ENCODE peak calls at places on chromosomes 12 and 14, in six cellular contexts. C is HFFc6, H is neural progenitor cell, Z is tibial nerve, R is Peyer's patch, O is cardiac fibroblast. I is an unnamed sample.

GRCh38 chr14:67358914-67359313 is 690 bp downstream of the ATP6V1D start:
- DNase-seq in Z (no peak), R (no peak), C (no peak), O (no peak), H (peak), I (peak)

GRCh38 chr14:50139192-50139591 is 22.8 kb upstream of the VCPKMT start:
- DNase-seq in R (no peak), H (no peak), C (no peak), O (peak), Z (no peak), I (no peak)

GRCh38 chr12:15289192-15289591 is 33.1 kb upstream of the PTPRO start:
- DNase-seq in Z (no peak), R (no peak), C (no peak), H (no peak), O (no peak), I (no peak)

GRCh38 chr14:96497087-96497486 is 5.1 kb upstream of the PAPOLA start:
- DNase-seq in Z (no peak), R (no peak), O (no peak), H (no peak), C (no peak), I (peak)

GRCh38 chr14:53054457-53054856 is 98.7 kb downstream of the DDHD1 start:
- DNase-seq in O (peak), C (peak), Z (no peak), H (no peak), R (no peak), I (no peak)

GRCh38 chr14:104209985-104210520 is 71.7 kb downstream of the KIF26A start:
- DNase-seq in R (no peak), O (no peak), C (no peak), H (no peak), Z (no peak), I (no peak)

GRCh38 chr14:65366802-65367570 is 45.5 kb upstream of the FUT8 start:
- DNase-seq in R (no peak), Z (no peak), H (no peak), C (no peak), O (no peak), I (no peak)

GRCh38 chr12:125056306-125056705 is 8.9 kb upstream of the AACS start:
- DNase-seq in C (no peak), R (no peak), H (no peak), Z (no peak), O (no peak), I (no peak)

GRCh38 chr12:3137268-3137761 is 60.1 kb downstream of the TSPAN9 start:
- DNase-seq in Z (no peak), C (peak), R (no peak), O (peak), H (peak), I (no peak)

GRCh38 chr12:84658877-84659276 is 253.7 kb downstream of the SLC6A15 start:
- DNase-seq in Z (no peak), C (no peak), R (no peak), H (peak), O (no peak), I (no peak)

GRCh38 chr12:111166779-111167540 is 201.9 kb downstream of the PHETA1 start:
- DNase-seq in O (peak), R (no peak), C (no peak), Z (no peak), H (no peak), I (no peak)

GRCh38 chr12:47218191-47218654 is 138.5 kb upstream of the AMIGO2 start:
- DNase-seq in C (no peak), O (no peak), R (no peak), H (no peak), Z (no peak), I (no peak)

GRCh38 chr12:49293056-49293956 is 1.6 kb upstream of the PRPH start:
- DNase-seq in Z (no peak), R (peak), O (peak), H (peak), C (no peak), I (no peak)

GRCh38 chr14:61609143-61609851 is 86.0 kb upstream of the HIF1A start:
- DNase-seq in C (peak), O (peak), Z (no peak), R (no peak), H (peak), I (no peak)

GRCh38 chr14:51219473-51220448 is 20.3 kb upstream of the TMX1 start:
- DNase-seq in Z (peak), R (no peak), O (peak), H (peak), C (no peak), I (peak)

GRCh38 chr14:81132492-81132891 is 88.3 kb downstream of the GTF2A1 start:
- DNase-seq in H (no peak), R (no peak), Z (no peak), O (no peak), C (no peak), I (no peak)

GRCh38 chr12:57149309-57149900 is 2.0 kb upstream of the LRP1-AS start:
- DNase-seq in R (peak), O (peak), H (no peak), C (no peak), Z (peak), I (no peak)

GRCh38 chr14:49882826-49883694 is 9.8 kb upstream of the ARF6 start:
- DNase-seq in C (no peak), R (no peak), Z (no peak), O (no peak), H (no peak), I (no peak)

GRCh38 chr14:65750906-65751305 is 338.4 kb downstream of the FUT8 start:
- DNase-seq in Z (no peak), R (no peak), O (no peak), H (no peak), C (no peak), I (no peak)

GRCh38 chr12:1591543-1591942 is 2.8 kb downstream of the FBXL14 start:
- DNase-seq in Z (no peak), R (no peak), H (no peak), C (no peak), O (no peak), I (no peak)

GRCh38 chr12:70757830-70758493 is 120.7 kb upstream of the PTPRB start:
- DNase-seq in H (peak), Z (no peak), R (no peak), O (no peak), C (no peak), I (no peak)

GRCh38 chr12:93813181-93813580 is 136.0 kb downstream of the CRADD start:
- DNase-seq in Z (no peak), O (peak), R (no peak), H (no peak), C (no peak), I (no peak)

GRCh38 chr12:62834971-62835547 is 99.9 kb downstream of the PPM1H start:
- DNase-seq in C (peak), Z (no peak), O (peak), R (no peak), H (no peak), I (peak)

GRCh38 chr14:72383869-72384268 is 451.6 kb downstream of the RGS6 start:
- DNase-seq in Z (no peak), C (no peak), O (no peak), R (no peak), H (no peak), I (no peak)

GRCh38 chr12:73656375-73656774 is 881.3 kb upstream of the ATXN7L3B start:
- DNase-seq in R (no peak), H (no peak), C (no peak), Z (no peak), O (no peak), I (no peak)

GRCh38 chr14:91330111-91330696 is 85.7 kb upstream of the GPR68 start:
- DNase-seq in O (no peak), C (no peak), R (no peak), Z (no peak), H (no peak), I (no peak)

GRCh38 chr12:76186507-76186906 is 102.0 kb upstream of the NAP1L1 start:
- DNase-seq in C (peak), O (peak), H (no peak), Z (no peak), R (no peak), I (no peak)

GRCh38 chr12:76176935-76177334 is 92.5 kb upstream of the NAP1L1 start:
- DNase-seq in R (no peak), Z (no peak), C (peak), O (no peak), H (no peak), I (no peak)

GRCh38 chr12:76183459-76184186 is 99.1 kb upstream of the NAP1L1 start:
- DNase-seq in O (peak), C (peak), R (no peak), H (no peak), Z (peak), I (peak)

GRCh38 chr12:76178461-76178860 is 94.0 kb upstream of the NAP1L1 start:
- DNase-seq in C (no peak), H (no peak), R (no peak), O (no peak), Z (no peak), I (no peak)

DNA sequence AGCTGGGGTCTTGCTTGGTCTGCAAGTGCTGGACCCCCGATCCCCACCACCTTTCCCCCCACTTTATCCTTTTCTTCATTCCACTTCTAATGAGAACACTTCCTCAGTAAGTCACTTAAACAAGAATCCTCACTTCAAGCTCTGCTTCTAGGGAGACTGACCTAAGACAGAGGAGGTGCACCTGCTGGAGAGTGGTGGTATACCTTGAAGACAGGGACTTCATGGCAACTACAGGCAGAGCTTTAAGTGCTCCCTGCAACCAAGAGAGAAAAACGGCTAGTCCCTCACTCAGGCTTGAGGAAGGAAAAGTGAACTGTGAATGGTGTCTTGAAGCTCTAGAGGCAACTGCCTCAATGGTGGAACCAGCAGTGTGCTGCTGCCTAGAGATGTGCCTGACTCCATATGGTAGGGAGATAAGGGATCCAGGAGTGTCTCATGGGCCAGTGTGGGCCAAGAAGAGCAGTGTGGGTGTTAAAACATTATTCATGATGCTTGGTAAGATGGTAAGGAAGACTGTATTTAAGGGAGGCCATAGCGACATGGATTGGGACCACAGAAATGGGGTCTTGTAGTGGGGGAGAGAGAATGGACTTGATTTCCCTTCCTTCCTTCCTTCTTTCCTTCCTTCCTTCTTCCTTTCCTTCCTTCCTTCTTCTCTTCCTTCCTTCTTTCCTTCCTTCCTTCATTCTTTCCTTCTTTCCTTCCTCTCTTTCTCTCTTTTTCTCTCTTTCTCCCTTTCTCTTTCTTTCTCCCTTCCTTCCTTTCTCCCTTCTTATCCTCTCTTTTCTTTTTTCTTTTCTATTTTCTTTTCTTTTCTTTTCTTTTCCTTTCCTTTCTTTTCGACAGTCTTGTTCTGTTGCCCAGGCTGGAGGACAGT is 96.2 kb upstream of the NAP1L1 start:
- DNase-seq in R (no peak), O (no peak), H (no peak), Z (no peak), C (no peak), I (no peak)
- TF ChIP-seq CTCF in R (no peak), O (no peak), H (no peak), Z (no peak), C (no peak), I (no peak)

GRCh38 chr12:13666806-13667205 is 314.6 kb downstream of the GRIN2B start:
- DNase-seq in O (no peak), R (no peak), H (peak), C (no peak), Z (no peak), I (no peak)
- TF ChIP-seq CTCF in O (no peak), R (no peak), H (peak), C (no peak), Z (no peak), I (no peak)

DNA sequence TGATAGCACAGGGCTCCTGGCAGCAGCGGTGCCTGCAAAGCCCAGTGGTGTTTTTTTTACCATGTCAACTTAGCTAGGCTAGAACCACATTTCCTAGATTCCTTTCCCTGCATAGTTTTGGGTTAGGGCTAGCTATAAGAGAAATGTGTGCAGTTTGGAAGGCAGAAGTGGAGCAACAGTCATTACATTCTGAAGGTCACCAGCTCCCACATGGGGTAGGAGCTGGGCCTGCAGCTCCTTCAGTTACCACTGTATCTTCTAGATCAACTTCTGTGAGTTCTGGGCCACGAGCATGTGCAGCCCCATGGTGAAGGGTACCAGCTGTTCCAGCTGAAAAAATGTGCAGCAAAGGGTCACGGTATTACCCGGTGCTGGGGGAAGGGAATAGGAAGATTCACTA is 2.3 kb upstream of the SLC25A3 start:
- DNase-seq in C (peak), H (no peak), Z (no peak), O (peak), R (no peak), I (no peak)
- TF ChIP-seq CTCF in C (peak), H (no peak), Z (no peak), O (no peak), R (no peak), I (no peak)

GRCh38 chr14:99067141-99067920 is 204.7 kb downstream of the BCL11B start:
- DNase-seq in Z (no peak), C (no peak), R (no peak), O (no peak), H (no peak), I (no peak)

GRCh38 chr14:99066378-99066777 is 205.6 kb downstream of the BCL11B start:
- DNase-seq in O (no peak), H (no peak), Z (no peak), R (no peak), C (no peak), I (no peak)

GRCh38 chr14:99063620-99064225 is 208.3 kb downstream of the BCL11B start:
- DNase-seq in H (no peak), C (no peak), Z (no peak), R (no peak), O (no peak), I (no peak)

GRCh38 chr14:99064262-99064954 is 207.6 kb downstream of the BCL11B start:
- DNase-seq in O (no peak), C (no peak), R (no peak), H (no peak), Z (no peak), I (peak)

DNA sequence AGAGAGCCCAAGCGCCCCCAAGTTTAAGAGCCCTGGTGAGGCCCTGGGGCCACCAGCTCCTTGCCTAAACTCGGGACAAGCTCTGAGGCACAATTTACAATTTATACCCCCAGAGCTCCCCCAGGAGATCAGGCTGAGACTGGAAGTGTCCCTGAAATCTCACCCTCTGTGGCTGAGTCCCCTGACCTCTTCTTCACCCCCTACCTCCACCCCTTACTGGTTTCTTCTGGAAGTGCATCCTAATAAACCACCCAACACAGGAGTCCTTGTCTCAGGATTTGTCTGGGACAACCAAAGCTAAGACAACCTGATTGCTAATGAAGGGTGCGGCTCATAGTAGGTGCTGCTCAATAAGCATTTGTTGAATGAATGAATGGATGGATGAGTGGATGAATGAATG is 206.4 kb downstream of the BCL11B start:
- DNase-seq in C (no peak), Z (no peak), R (no peak), O (no peak), H (no peak), I (peak)
- TF ChIP-seq CTCF in C (no peak), Z (no peak), R (no peak), O (no peak), H (no peak), I (no peak)

GRCh38 chr14:99199854-99200653 is 71.9 kb downstream of the BCL11B start:
- DNase-seq in R (no peak), H (no peak), O (no peak), C (no peak), Z (no peak), I (no peak)
- TF ChIP-seq CTCF in R (no peak), H (peak), O (no peak), C (peak), Z (no peak), I (no peak)

GRCh38 chr12:25934461-25934860 is 24.0 kb upstream of the RASSF8 start:
- DNase-seq in Z (no peak), H (no peak), C (no peak), O (no peak), R (no peak), I (no peak)

GRCh38 chr12:25933001-25933400 is 25.5 kb upstream of the RASSF8 start:
- DNase-seq in R (no peak), O (no peak), H (peak), Z (no peak), C (no peak), I (no peak)

GRCh38 chr12:25937096-25937495 is 21.4 kb upstream of the RASSF8 start:
- DNase-seq in C (no peak), R (no peak), O (no peak), H (no peak), Z (no peak), I (no peak)

GRCh38 chr12:25938581-25938980 is 19.9 kb upstream of the RASSF8 start:
- DNase-seq in C (no peak), H (no peak), Z (no peak), R (no peak), O (no peak), I (no peak)

GRCh38 chr12:25935355-25936144 is 22.9 kb upstream of the RASSF8 start:
- DNase-seq in C (no peak), O (peak), R (no peak), H (peak), Z (no peak), I (no peak)
- TF ChIP-seq CTCF in C (no peak), O (no peak), R (no peak), H (peak), Z (no peak), I (no peak)

GRCh38 chr14:77139540-77140342 is 1.9 kb downstream of the ZDHHC22 start:
- DNase-seq in C (no peak), R (no peak), Z (no peak), H (peak), O (no peak), I (peak)
- TF ChIP-seq CTCF in C (peak), R (peak), Z (no peak), H (peak), O (peak), I (peak)

DNA sequence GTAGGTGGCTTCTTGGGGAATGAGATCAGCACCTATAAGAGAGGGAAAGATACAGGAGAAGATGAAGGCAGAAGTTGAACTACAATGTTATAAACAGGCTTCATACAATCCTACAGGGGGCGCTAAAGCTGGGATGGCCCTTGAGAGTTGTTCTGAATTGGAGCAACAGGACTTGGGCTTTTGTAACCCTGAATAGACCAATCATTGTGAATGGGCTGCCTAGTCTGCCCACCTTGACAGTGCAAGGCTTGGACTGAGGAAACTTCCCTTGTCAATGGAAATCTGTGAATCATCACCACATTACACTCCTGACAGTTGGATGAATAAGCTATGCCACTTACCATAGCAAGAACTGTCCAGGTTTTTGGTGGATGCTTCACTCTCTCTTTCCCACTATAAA is 306.1 kb downstream of the KCNC2 start:
- DNase-seq in R (no peak), C (no peak), O (no peak), H (peak), Z (no peak), I (no peak)
- TF ChIP-seq CTCF in R (no peak), C (peak), O (no peak), H (peak), Z (no peak), I (no peak)

GRCh38 chr12:67892289-67892688 is 97.0 kb upstream of the IFNG-AS1 start:
- DNase-seq in O (no peak), H (no peak), R (no peak), Z (no peak), C (no peak), I (no peak)

GRCh38 chr12:67890726-67891125 is 98.5 kb upstream of the IFNG-AS1 start:
- DNase-seq in R (no peak), O (no peak), Z (no peak), H (no peak), C (no peak), I (no peak)

GRCh38 chr12:67889935-67890334 is 99.3 kb upstream of the IFNG-AS1 start:
- DNase-seq in H (no peak), C (no peak), R (no peak), O (no peak), Z (no peak), I (no peak)

GRCh38 chr12:67893003-67893402 is 96.2 kb upstream of the IFNG-AS1 start:
- DNase-seq in C (no peak), R (no peak), O (no peak), Z (no peak), H (no peak), I (no peak)

DNA sequence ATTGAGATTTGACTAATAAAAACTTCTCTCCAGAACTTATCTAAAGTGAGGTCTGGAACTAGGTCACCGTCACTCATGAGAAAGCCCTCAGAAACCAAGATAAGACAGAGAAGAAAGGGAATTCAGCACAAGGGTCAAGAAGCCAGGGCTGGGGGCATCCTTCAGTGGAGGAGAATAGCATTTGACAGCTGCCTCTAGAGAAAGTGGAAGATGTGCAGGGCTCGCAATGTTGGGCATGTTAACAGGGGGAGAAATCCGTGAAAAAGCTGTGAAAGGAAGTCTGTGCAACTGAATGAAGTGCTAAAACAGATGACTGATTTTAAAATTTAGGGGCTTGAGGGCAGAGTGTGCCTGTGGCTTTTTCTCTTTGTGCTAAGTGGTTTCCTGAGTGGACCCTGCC is 97.7 kb upstream of the IFNG-AS1 start:
- DNase-seq in O (no peak), Z (no peak), C (no peak), R (no peak), H (peak), I (no peak)
- TF ChIP-seq CTCF in O (no peak), Z (no peak), C (no peak), R (no peak), H (no peak), I (no peak)

GRCh38 chr14:100900837-100901390 is 2.6 kb downstream of the RTL1 start:
- DNase-seq in R (peak), C (no peak), H (peak), Z (no peak), O (no peak), I (no peak)
- TF ChIP-seq CTCF in R (no peak), C (no peak), H (peak), Z (no peak), O (no peak), I (peak)

I was measured in RWPE1.